ENCODE peak calls at places on chromosomes 5 and 9, in six cellular contexts. H is GM12878, G is A549, D is HCT116, C is K562, T is H1. R is an unnamed sample. For H3K9me3, the result is how much of the 10 kb centered on the place peaks cover.

GRCh38 chr9:91187965-91188344 is 173.8 kb downstream of the AUH start:
- DNase-seq in H (no peak), T (no peak), C (no peak), G (no peak), D (no peak), R (no peak)

GRCh38 chr9:121286973-121287721 is 19.2 kb downstream of the GSN start:
- DNase-seq in H (no peak), G (peak), T (peak), C (peak), D (peak), R (no peak)

GRCh38 chr5:97267767-97268166 is 84.7 kb upstream of the RIOK2 start:
- DNase-seq in H (no peak), G (no peak), C (no peak), T (no peak), D (no peak), R (no peak)

GRCh38 chr5:178058321-178059012 is 54.9 kb upstream of the N4BP3 start:
- DNase-seq in G (no peak), H (no peak), D (no peak), C (no peak), T (no peak), R (no peak)

GRCh38 chr9:33112099-33112498 is 35.6 kb upstream of the SMU1 start:
- DNase-seq in H (no peak), D (no peak), C (no peak), T (no peak), G (no peak), R (no peak)

GRCh38 chr5:72817639-72818266 is 1.3 kb downstream of the TNPO1 start:
- DNase-seq in D (no peak), C (no peak), H (no peak), G (no peak), T (no peak), R (no peak)

GRCh38 chr9:117092582-117092981 is 322.3 kb downstream of the ASTN2 start:
- DNase-seq in G (peak), D (no peak), C (no peak), T (no peak), H (no peak), R (no peak)

GRCh38 chr9:136578915-136579637 is 33.2 kb upstream of the NOTCH1 start:
- DNase-seq in G (peak), D (peak), C (peak), T (no peak), H (no peak), R (peak)

GRCh38 chr5:170791325-170791954 is 7.9 kb downstream of the GABRP start:
- DNase-seq in T (no peak), D (peak), C (peak), H (no peak), G (peak), R (peak)

GRCh38 chr5:110043025-110043424 is 353.3 kb downstream of the MAN2A1 start:
- DNase-seq in C (no peak), T (no peak), D (no peak), G (no peak), H (no peak), R (no peak)

GRCh38 chr5:173204185-173204979 is 30.6 kb downstream of the NKX2-5 start:
- DNase-seq in H (no peak), C (peak), G (peak), D (peak), T (no peak), R (no peak)

GRCh38 chr5:160219411-160219810 is 9.9 kb upstream of the FABP6 start:
- DNase-seq in D (no peak), H (no peak), G (no peak), C (no peak), T (no peak), R (no peak)

GRCh38 chr9:79581794-79582193 is 10.0 kb downstream of the TLE4 start:
- DNase-seq in D (no peak), G (peak), T (no peak), C (peak), H (no peak), R (no peak)

GRCh38 chr5:38666668-38667498 is 110.4 kb upstream of the LIFR start:
- DNase-seq in G (peak), C (peak), D (peak), H (no peak), T (no peak), R (peak)

GRCh38 chr5:36688722-36689121 is 82.3 kb downstream of the SLC1A3 start:
- DNase-seq in G (peak), H (no peak), C (peak), D (peak), T (no peak), R (no peak)

GRCh38 chr5:100562821-100563220 is 27.6 kb downstream of the FAM174A start:
- DNase-seq in T (no peak), C (no peak), H (no peak), D (no peak), G (no peak), R (no peak)

GRCh38 chr5:4022991-4023390 is 427.4 kb downstream of the IRX1 start:
- DNase-seq in D (no peak), T (no peak), H (no peak), G (no peak), C (no peak), R (no peak)

GRCh38 chr9:80326105-80326504 is 754.3 kb downstream of the TLE4 start:
- DNase-seq in H (no peak), T (no peak), C (no peak), G (no peak), D (no peak), R (no peak)

GRCh38 chr5:127754259-127754658 is 51.1 kb downstream of the CCDC192 start:
- DNase-seq in H (no peak), C (no peak), D (no peak), T (no peak), G (no peak), R (no peak)

GRCh38 chr9:84438391-84438790 is 97.8 kb upstream of the SLC28A3 start:
- DNase-seq in C (peak), H (no peak), T (no peak), D (no peak), G (no peak), R (no peak)

GRCh38 chr5:123790226-123790625 is 278.2 kb downstream of the CSNK1G3 start:
- DNase-seq in H (no peak), G (no peak), T (no peak), D (no peak), C (no peak), R (no peak)

GRCh38 chr9:85024374-85024773 is 354.8 kb downstream of the NTRK2 start:
- DNase-seq in G (no peak), T (no peak), H (no peak), D (no peak), C (no peak), R (no peak)

GRCh38 chr5:145921211-145921610 is 15.2 kb upstream of the SH3RF2 start:
- DNase-seq in H (no peak), C (no peak), T (no peak), D (no peak), G (no peak), R (no peak)

GRCh38 chr9:708182-708555 is 133.3 kb upstream of the DMRT1 start:
- DNase-seq in T (no peak), H (no peak), G (no peak), D (no peak), C (no peak), R (no peak)

GRCh38 chr5:113147088-113147487 is 170.5 kb downstream of the DCP2 start:
- DNase-seq in D (no peak), C (no peak), T (no peak), H (no peak), G (no peak), R (no peak)

GRCh38 chr5:20291766-20292165 is 303.8 kb upstream of the CDH18 start:
- DNase-seq in D (no peak), T (no peak), C (no peak), G (no peak), H (no peak), R (no peak)

GRCh38 chr9:87714819-87715218 is 11.1 kb upstream of the CTSL start:
- DNase-seq in T (no peak), C (peak), G (peak), H (no peak), D (no peak), R (no peak)

GRCh38 chr9:3497406-3497805 is 28.4 kb downstream of the RFX3 start:
- DNase-seq in T (no peak), C (no peak), G (no peak), H (no peak), D (no peak), R (no peak)

GRCh38 chr5:78008356-78008967 is 232.3 kb upstream of the TBCA start:
- DNase-seq in H (no peak), D (peak), T (no peak), C (peak), G (peak), R (peak)

GRCh38 chr5:145902421-145902820 is 29.6 kb upstream of the GRXCR2 start:
- DNase-seq in C (no peak), D (no peak), G (no peak), T (no peak), H (no peak), R (no peak)

GRCh38 chr5:149777382-149777781 is 47.3 kb downstream of the PPARGC1B start:
- DNase-seq in H (no peak), T (no peak), C (no peak), D (no peak), G (no peak), R (no peak)

GRCh38 chr5:149773245-149774095 is 43.4 kb downstream of the PPARGC1B start:
- DNase-seq in H (no peak), D (no peak), C (no peak), T (no peak), G (no peak), R (no peak)

GRCh38 chr5:149776376-149777305 is 46.5 kb downstream of the PPARGC1B start:
- DNase-seq in D (no peak), H (peak), C (no peak), T (no peak), G (no peak), R (no peak)

GRCh38 chr5:149779071-149779470 is 49.0 kb downstream of the PPARGC1B start:
- DNase-seq in T (no peak), H (no peak), D (no peak), G (no peak), C (no peak), R (no peak)

DNA sequence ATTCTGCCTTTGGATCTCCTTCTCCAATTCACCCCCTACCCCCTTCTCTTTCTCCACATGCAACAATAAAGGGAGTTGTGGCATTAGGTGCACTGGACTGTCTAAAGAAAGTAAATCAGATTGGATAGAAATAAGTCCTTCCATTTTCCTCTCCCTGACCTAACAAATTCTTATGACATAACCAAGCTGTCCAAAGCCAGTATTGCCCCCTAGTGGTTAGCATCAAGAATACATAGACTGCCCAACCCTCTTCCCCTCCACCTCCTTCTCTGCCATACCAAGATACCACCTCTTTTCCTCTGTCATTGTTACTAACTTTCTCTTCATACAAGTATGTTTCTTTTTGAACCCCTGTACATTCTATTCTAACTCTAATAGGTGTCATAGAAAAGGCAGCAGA is 45.7 kb downstream of the PPARGC1B start:
- DNase-seq in C (peak), G (peak), H (peak), T (no peak), D (peak), R (no peak)
- TF ChIP-seq MAX in C (no peak), G (no peak), H (no peak), T (no peak), D (no peak), R (no peak)

DNA sequence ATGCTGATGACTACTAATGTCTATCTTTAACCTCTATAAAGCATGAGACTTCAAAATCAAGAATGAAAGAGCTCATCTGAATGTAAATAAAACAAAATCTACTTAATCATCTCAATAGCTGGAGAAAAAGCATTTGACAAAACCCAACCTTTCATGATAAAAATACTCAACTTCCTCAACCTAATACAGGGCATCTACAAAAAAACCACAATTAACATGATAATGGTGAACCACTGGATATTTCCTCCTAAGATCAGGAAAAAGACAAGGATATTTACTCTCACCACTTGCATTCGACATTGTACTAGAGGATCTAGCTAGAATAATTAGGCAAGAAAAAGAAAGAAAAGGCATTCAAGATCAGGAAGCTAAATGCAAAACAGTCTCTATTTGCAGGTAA is 49.3 kb downstream of the FAM169A start:
- DNase-seq in C (no peak), T (no peak), D (no peak), G (no peak), H (no peak), R (no peak)
- H3K9me3 ChIP-seq in C (under half), T (under half), D (under half), G (under half), H (under half), R (under half)

GRCh38 chr5:150464554-150465012 is 15.0 kb upstream of the RPS14 start:
- DNase-seq in D (no peak), C (no peak), H (no peak), T (no peak), G (no peak), R (no peak)
- H3K27ac ChIP-seq in D (no peak), C (no peak), H (no peak), T (no peak), G (peak), R (no peak)

GRCh38 chr9:76297721-76298239 is 96.4 kb downstream of the RFK start:
- DNase-seq in D (no peak), H (no peak), G (no peak), T (no peak), C (no peak), R (no peak)
- TF ChIP-seq MAX in D (no peak), H (no peak), G (no peak), T (no peak), C (no peak), R (no peak)